ENCODE peak calls at places on chromosomes 3 and 15, in five cellular contexts. M is GM10248, J is fibroblast of villous mesenchyme, S is left ventricle myocardium inferior, A is colonic mucosa. V is an unnamed sample.

GRCh38 chr3:138418556-138419206 is 15.7 kb upstream of the ESYT3 start:
- DNase-seq in J (no peak), S (no peak), A (no peak), M (no peak), V (no peak)

GRCh38 chr3:120425877-120426276 is 24.9 kb downstream of the FSTL1 start:
- DNase-seq in J (peak), M (no peak), S (no peak), A (no peak), V (peak)

GRCh38 chr3:123458255-123458654 is 9.4 kb upstream of the ADCY5 start:
- DNase-seq in J (no peak), A (no peak), M (no peak), S (no peak), V (no peak)

GRCh38 chr15:31338879-31339557 is 12.4 kb downstream of the KLF13 start:
- DNase-seq in M (peak), A (no peak), J (peak), S (peak), V (peak)

GRCh38 chr3:69649713-69650419 is 89.4 kb upstream of the MITF start:
- DNase-seq in J (peak), S (no peak), A (no peak), M (no peak), V (no peak)

GRCh38 chr15:57881361-57881760 is 174.8 kb downstream of the POLR2M start:
- DNase-seq in J (peak), S (no peak), A (no peak), M (no peak), V (peak)

GRCh38 chr3:151895881-151896661 is 22.6 kb downstream of the SUCNR1 start:
- DNase-seq in J (peak), S (no peak), M (no peak), A (no peak), V (no peak)

GRCh38 chr3:23915537-23916108 is 1.2 kb downstream of the NKIRAS1 start:
- DNase-seq in A (no peak), J (peak), M (no peak), S (no peak), V (no peak)

GRCh38 chr3:132695006-132695405 is 27.2 kb downstream of the NPHP3 start:
- DNase-seq in S (no peak), A (no peak), J (no peak), M (no peak), V (no peak)

DNA sequence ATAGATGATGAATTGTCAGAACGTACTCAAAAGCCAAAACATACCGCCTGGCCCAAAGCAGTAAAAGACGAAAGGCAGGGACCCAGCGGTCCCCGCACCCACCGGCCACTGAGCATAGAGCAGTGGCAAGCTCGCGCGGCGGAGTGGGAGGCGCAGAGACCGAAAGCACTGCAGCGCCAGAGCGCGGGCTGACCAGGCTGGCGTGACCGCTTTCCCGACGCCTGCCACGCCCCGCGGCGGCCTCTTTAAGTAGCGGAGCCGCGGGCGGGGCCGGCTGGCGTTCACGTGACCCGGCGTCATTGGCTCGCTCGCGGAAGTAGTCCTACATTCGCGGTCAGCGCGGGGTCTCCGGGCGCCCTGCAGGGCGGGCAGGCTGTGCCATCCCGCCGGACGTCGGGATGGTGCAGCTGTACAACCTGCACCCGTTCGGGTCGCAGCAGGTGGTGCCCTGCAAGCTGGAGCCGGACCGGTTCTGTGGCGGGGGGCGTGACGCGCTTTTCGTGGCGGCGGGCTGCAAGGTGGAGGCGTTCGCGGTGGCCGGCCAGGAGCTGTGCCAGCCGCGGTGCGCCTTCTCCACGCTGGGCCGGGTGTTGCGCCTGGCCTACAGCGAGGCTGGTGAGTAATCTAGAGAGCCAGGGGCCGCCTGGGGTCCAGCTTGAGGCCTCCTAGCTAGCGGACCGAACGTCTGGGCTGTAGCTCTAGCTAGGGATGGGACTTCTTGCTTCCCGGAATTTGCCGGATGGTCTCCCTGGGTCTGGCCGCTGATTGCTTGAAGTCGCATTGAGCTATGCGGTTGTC is at the start of gene HPS3:
- DNase-seq in J (peak), A (peak), S (peak), M (peak), V (peak)
- TF ChIP-seq CTCF in J (no peak), A (no peak), S (no peak), M (no peak), V (no peak)

DNA sequence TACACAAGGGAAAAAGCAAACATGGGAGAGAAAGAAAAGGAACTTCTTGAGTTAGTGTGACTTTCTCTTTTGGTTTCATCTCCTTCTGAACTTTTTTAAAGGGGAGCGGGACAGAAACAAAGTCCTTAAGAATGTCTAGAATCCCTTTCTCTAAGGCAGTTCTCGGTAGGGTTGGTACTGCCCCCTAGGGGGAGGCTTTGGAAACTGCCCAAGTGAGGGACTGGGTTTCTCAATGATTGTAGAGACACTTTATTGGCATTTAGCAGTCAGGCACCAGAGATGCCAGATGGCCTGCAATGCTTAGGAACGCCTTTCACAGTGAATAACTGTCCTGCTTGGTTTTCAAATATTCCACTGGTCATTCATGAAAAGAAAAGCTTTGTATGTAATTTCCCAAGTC is 172.6 kb downstream of the WDR72 start:
- DNase-seq in J (no peak), M (peak), A (peak), S (no peak), V (no peak)
- TF ChIP-seq CTCF in J (no peak), M (peak), A (peak), S (peak), V (peak)

GRCh38 chr3:20736287-20736686 is 550.3 kb upstream of the SGO1 start:
- DNase-seq in A (no peak), S (no peak), M (no peak), J (no peak), V (no peak)

GRCh38 chr3:20741381-20741780 is 555.4 kb upstream of the SGO1 start:
- DNase-seq in S (no peak), J (no peak), M (no peak), A (no peak), V (no peak)

GRCh38 chr3:20742903-20743302 is 556.9 kb upstream of the SGO1 start:
- DNase-seq in J (no peak), S (no peak), A (no peak), M (no peak), V (no peak)

DNA sequence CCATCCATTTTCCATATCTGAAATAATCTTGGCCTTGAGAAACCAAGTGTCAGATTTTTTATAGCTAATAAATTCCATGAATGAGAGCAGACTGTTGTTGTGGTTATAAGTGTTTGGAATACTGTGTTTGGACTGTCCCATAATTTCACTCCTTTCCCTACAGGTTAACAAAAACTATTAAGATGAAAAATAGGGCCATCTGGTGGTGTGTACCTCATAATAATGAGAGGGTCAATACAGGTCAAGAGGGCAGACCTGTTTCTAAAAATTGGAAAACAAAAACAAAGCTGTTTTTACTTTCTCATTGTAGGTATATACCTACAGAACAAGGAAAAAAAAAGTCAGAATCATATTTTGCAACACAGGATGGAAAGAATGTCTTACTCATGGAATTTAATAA is 553.8 kb upstream of the SGO1 start:
- DNase-seq in J (peak), A (no peak), M (no peak), S (no peak), V (no peak)
- TF ChIP-seq CTCF in J (no peak), A (no peak), M (no peak), S (peak), V (peak)

GRCh38 chr15:66046751-66047150 is 177.5 kb downstream of the RAB11A start:
- DNase-seq in M (peak), J (no peak), S (no peak), A (no peak), V (no peak)
- TF ChIP-seq CTCF in M (no peak), J (no peak), S (no peak), A (no peak), V (no peak)

DNA sequence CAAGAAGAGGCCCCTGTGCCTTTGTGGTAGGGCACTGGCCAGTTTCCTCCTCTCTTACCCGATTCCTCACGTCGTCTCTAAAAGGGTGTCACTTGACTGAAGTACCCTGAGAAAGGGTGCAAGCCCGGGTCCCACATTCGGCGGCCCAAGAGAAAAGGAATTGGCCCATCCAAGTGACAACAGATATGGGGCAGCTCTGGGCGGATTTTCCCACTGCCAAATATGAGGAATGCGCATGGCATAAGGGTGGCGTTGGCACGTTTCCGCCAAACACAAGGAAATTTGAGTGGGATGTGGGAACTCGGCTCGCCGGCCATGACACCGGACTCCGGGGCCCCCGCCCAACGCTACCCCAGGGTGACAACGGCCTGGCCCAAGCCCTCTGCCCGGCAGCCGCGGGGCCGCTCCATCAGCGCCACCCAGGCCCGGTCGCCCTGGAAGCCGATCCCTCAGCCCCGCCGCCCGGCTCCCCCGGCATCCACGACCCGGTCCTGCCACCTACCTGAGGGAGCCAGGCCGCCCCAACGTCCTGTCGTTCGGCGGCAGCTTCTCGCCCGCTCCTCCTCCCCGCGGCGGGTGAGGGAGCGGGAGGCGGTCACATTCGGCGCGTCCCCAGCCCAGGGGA is 494 bp downstream of the RAF1 start:
- DNase-seq in A (peak), M (no peak), S (peak), J (no peak), V (no peak)
- TF ChIP-seq CTCF in A (no peak), M (peak), S (no peak), J (no peak), V (peak)

GRCh38 chr3:80063535-80063934 is 295.7 kb upstream of the ROBO1 start:
- DNase-seq in A (no peak), M (no peak), J (no peak), S (no peak), V (no peak)

DNA sequence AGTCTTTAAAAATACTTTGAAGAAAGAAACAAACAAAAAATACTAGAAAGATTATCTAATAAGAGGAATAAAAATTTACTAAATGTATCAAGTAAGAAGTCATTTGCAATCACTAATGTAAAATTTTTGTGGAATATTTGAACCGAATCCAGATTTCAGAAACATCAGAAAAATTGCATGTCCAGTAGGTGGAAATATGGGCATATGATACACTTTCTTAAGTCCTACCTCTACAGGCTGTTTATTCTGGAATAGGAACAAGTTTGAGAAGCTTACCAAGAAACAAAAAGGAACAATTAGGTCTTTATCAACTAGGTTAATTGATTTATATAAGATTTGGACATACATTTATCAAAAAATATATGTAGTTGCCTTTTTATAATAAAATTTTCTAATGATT is 292.9 kb upstream of the ROBO1 start:
- DNase-seq in J (no peak), M (no peak), A (no peak), S (no peak), V (no peak)
- TF ChIP-seq CTCF in J (no peak), M (no peak), A (no peak), S (no peak), V (no peak)